ENCODE peak calls at places on chromosomes 4 and X, in six cellular contexts. J is fibroblast of lung, A is fibroblast of the aortic adventitia, X is GM23338, K is lower leg skin, B is heart left ventricle. W is an unnamed sample.

GRCh38 chr4:23888421-23889319 is 1.2 kb downstream of the PPARGC1A start:
- DNase-seq in X (peak), A (peak), J (peak), K (no peak), B (no peak), W (no peak)

GRCh38 chr4:139530833-139531427 is 25.1 kb downstream of the SETD7 start:
- DNase-seq in B (peak), K (no peak), A (peak), J (peak), X (peak), W (no peak)

GRCh38 chrX:41688835-41689234 is at the start of gene GPR34:
- DNase-seq in J (no peak), B (no peak), X (no peak), A (no peak), K (no peak), W (no peak)

GRCh38 chr4:24103434-24104168 is 213.8 kb upstream of the PPARGC1A start:
- DNase-seq in A (peak), B (peak), J (peak), X (no peak), K (no peak), W (no peak)

GRCh38 chr4:147477439-147477838 is 3.5 kb upstream of the EDNRA start:
- DNase-seq in J (no peak), B (no peak), K (no peak), A (no peak), X (no peak), W (no peak)

GRCh38 chr4:114945616-114946015 is 167.8 kb downstream of the NDST4 start:
- DNase-seq in K (no peak), J (no peak), X (no peak), A (no peak), B (no peak), W (no peak)

GRCh38 chr4:2688697-2689096 is 67.4 kb downstream of the TNIP2 start:
- DNase-seq in K (no peak), B (no peak), X (no peak), A (no peak), J (no peak), W (no peak)

GRCh38 chrX:15269120-15269519 is 763 bp downstream of the ASB9 start:
- DNase-seq in X (no peak), B (no peak), J (no peak), K (no peak), A (no peak), W (no peak)

GRCh38 chrX:136055651-136056221 is 70.5 kb downstream of the SLC9A6 start:
- DNase-seq in B (no peak), J (peak), K (peak), X (no peak), A (peak), W (no peak)

GRCh38 chr4:38371391-38371851 is 292.6 kb upstream of the KLF3 start:
- DNase-seq in A (peak), B (no peak), K (no peak), X (no peak), J (peak), W (peak)

GRCh38 chrX:68693481-68694410 is 46.3 kb downstream of the STARD8 start:
- DNase-seq in K (peak), B (peak), A (peak), J (peak), X (peak), W (no peak)

GRCh38 chr4:113692809-113693411 is 68.6 kb downstream of the CAMK2D start:
- DNase-seq in J (no peak), A (no peak), K (no peak), B (no peak), X (no peak), W (no peak)

GRCh38 chrX:20056704-20057103 is 60.0 kb downstream of the MAP7D2 start:
- DNase-seq in X (no peak), K (no peak), J (no peak), A (no peak), B (no peak), W (no peak)

GRCh38 chr4:85779165-85779564 is 304.2 kb downstream of the ARHGAP24 start:
- DNase-seq in J (peak), K (no peak), B (no peak), A (peak), X (no peak), W (no peak)

GRCh38 chr4:173217727-173218126 is 49.1 kb downstream of the GALNT7 start:
- DNase-seq in A (peak), J (peak), K (no peak), X (no peak), B (no peak), W (no peak)

GRCh38 chr4:104641427-104641826 is 146.7 kb upstream of the CXXC4 start:
- DNase-seq in K (no peak), J (no peak), B (no peak), X (no peak), A (no peak), W (no peak)

GRCh38 chrX:33725556-33726232 is 406.4 kb downstream of the FAM47A start:
- DNase-seq in A (no peak), X (peak), B (no peak), K (no peak), J (peak), W (no peak)

GRCh38 chr4:150581611-150582010 is 340 bp upstream of the MAB21L2 start:
- DNase-seq in J (peak), A (peak), X (peak), K (no peak), B (no peak), W (peak)

GRCh38 chr4:150584198-150584593 is 2.2 kb downstream of the MAB21L2 start:
- DNase-seq in B (no peak), X (no peak), K (no peak), J (no peak), A (no peak), W (no peak)

GRCh38 chr4:150582101-150582565 is at the start of gene MAB21L2:
- DNase-seq in J (peak), A (no peak), B (no peak), K (no peak), X (peak), W (no peak)

GRCh38 chr4:150582881-150583286 is 933 bp downstream of the MAB21L2 start:
- DNase-seq in K (no peak), J (peak), X (peak), B (no peak), A (no peak), W (no peak)

GRCh38 chr4:150583287-150584197 is 1.6 kb downstream of the MAB21L2 start:
- DNase-seq in K (no peak), B (peak), X (peak), J (peak), A (no peak), W (no peak)
- H3K4me3 ChIP-seq in K (no peak), B (peak), X (peak), J (peak), A (peak), W (peak)

GRCh38 chrX:110183314-110183713 is 134.6 kb downstream of the AMMECR1 start:
- DNase-seq in K (no peak), X (no peak), J (no peak), B (no peak), A (no peak), W (no peak)

GRCh38 chrX:110180928-110181310 is 137.0 kb downstream of the AMMECR1 start:
- DNase-seq in A (peak), J (peak), B (no peak), X (no peak), K (no peak), W (peak)

GRCh38 chrX:110182362-110182761 is 135.5 kb downstream of the AMMECR1 start:
- DNase-seq in A (peak), X (no peak), K (no peak), J (no peak), B (no peak), W (no peak)

GRCh38 chrX:110181459-110182137 is 136.3 kb downstream of the AMMECR1 start:
- DNase-seq in A (no peak), K (no peak), B (no peak), X (no peak), J (no peak), W (no peak)

GRCh38 chrX:110182865-110183264 is 135.0 kb downstream of the AMMECR1 start:
- DNase-seq in J (no peak), X (no peak), B (no peak), K (no peak), A (no peak), W (no peak)
- TF ChIP-seq CTCF in J (no peak), X (no peak), B (no peak), K (no peak), A (no peak), W (no peak)

GRCh38 chr4:169404959-169405358 is 134.2 kb upstream of the SH3RF1 start:
- DNase-seq in K (no peak), J (no peak), X (peak), A (peak), B (no peak), W (no peak)
- H3K4me3 ChIP-seq in K (no peak), J (no peak), X (no peak), A (no peak), B (no peak), W (no peak)

GRCh38 chrX:110287605-110288004 is 30.3 kb downstream of the AMMECR1 start:
- DNase-seq in A (peak), J (peak), X (no peak), B (no peak), K (no peak), W (no peak)
- TF ChIP-seq CTCF in A (no peak), J (no peak), X (no peak), B (no peak), K (no peak), W (no peak)

GRCh38 chrX:130176354-130176776 is 4.6 kb downstream of the RAB33A start:
- DNase-seq in A (no peak), K (no peak), X (no peak), J (no peak), B (no peak), W (no peak)
- H3K4me3 ChIP-seq in A (no peak), K (no peak), X (no peak), J (no peak), B (no peak), W (no peak)

DNA sequence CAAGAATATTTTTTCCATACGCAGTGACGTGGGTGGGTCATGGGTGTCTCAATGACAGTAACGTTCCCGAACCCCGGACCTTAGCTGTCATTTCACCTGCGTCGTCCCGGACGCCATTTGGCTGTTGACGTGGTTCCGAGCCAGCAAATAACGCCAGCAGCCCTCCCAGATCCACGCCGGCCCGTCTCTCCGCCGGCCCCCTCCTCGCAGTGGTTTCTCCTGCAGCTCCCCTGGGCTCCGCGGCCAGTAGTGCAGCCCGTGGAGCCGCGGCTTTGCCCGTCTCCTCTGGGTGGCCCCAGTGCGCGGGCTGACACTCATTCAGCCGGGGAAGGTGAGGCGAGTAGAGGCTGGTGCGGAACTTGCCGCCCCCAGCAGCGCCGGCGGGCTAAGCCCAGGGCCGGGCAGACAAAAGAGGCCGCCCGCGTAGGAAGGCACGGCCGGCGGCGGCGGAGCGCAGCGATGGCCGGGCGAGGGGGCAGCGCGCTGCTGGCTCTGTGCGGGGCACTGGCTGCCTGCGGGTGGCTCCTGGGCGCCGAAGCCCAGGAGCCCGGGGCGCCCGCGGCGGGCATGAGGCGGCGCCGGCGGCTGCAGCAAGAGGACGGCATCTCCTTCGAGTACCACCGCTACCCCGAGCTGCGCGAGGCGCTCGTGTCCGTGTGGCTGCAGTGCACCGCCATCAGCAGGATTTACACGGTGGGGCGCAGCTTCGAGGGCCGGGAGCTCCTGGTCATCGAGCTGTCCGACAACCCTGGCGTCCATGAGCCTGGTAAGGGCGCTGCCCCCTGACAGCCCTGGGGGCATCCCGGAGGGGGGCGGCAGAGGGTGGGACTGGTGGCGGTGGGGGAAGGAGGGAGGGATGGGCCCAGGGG is at the start of gene CPE:
- DNase-seq in A (peak), J (peak), X (peak), B (peak), K (peak), W (no peak)
- TF ChIP-seq CTCF in A (peak), J (peak), X (no peak), B (peak), K (no peak), W (peak)

DNA sequence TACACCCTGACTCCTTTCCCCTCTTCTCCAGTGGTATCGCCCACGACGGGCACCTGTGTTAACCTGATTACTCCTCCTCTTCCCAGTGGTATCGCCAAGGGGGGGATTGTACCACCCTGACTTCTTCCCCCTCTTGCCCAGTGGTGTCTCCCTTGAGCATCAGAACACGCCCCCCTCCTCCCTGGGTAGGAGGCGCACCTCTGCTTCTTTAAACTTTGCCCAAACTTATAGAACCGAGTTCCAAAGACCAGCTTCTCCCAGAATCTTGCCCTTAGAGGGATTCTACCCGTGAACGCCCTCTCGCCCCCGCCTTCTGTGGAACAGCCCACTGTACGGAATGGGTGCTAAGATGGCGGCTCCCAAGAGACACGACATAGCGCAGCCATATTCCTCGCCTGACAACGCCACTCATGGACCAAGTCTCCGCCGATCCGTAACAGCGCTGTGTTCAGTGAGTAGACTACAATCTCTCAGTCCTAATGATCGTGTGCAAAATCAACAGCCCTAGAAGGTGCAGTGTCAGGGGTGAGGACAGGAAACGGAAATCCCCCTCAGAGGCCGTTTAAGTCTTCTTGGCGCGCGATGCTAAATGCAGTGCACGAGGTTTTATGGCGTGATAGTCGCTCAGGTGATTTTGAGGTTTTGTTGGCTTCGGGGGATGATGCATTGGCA is 4.2 kb upstream of the ZNF157 start:
- DNase-seq in K (peak), X (peak), B (peak), A (peak), J (peak), W (no peak)
- H3K4me3 ChIP-seq in K (no peak), X (peak), B (peak), A (peak), J (peak), W (peak)

W was measured in AG04449.